ENCODE peak calls at places on chromosomes 6 and 20, in seven cellular contexts. I, D, Z, E, F, K and Q are unnamed samples.

GRCh38 chr20:48691523-48691922 is 136.3 kb downstream of the PREX1 start:
- DNase-seq in I (no peak), D (no peak), Z (no peak), E (no peak), F (no peak), K (no peak), Q (no peak)

GRCh38 chr6:90835584-90836212 is 248.8 kb upstream of the MAP3K7 start:
- DNase-seq in I (no peak), D (no peak), Z (no peak), E (no peak), F (no peak), K (no peak), Q (no peak)

GRCh38 chr6:134683783-134684765 is 265.8 kb downstream of the ALDH8A1 start:
- DNase-seq in I (no peak), D (peak), Z (no peak), E (peak), F (no peak), K (no peak), Q (no peak)

GRCh38 chr6:169950558-169950957 is 199.1 kb downstream of the ERMARD start:
- DNase-seq in I (no peak), D (peak), Z (no peak), E (no peak), F (no peak), K (no peak), Q (no peak)

GRCh38 chr6:156250593-156250992 is 526.6 kb upstream of the ARID1B start:
- DNase-seq in I (no peak), D (no peak), Z (no peak), E (no peak), F (no peak), K (no peak), Q (no peak)

GRCh38 chr20:37395411-37395800 is 49.5 kb downstream of the SRC start:
- DNase-seq in I (no peak), D (no peak), Z (no peak), E (no peak), F (no peak), K (no peak), Q (no peak)

GRCh38 chr20:22346716-22347115 is 237.7 kb downstream of the FOXA2 start:
- DNase-seq in I (no peak), D (peak), Z (no peak), E (no peak), F (no peak), K (no peak), Q (no peak)

GRCh38 chr6:44779130-44779826 is 391.8 kb downstream of the CDC5L start:
- DNase-seq in I (no peak), D (no peak), Z (no peak), E (no peak), F (peak), K (no peak), Q (no peak)

GRCh38 chr20:20366896-20367680 is 816 bp upstream of the INSM1 start:
- DNase-seq in I (no peak), D (no peak), Z (peak), E (no peak), F (no peak), K (no peak), Q (no peak)

GRCh38 chr20:59124326-59125029 is 39.1 kb upstream of the ZNF831 start:
- DNase-seq in I (no peak), D (no peak), Z (no peak), E (no peak), F (no peak), K (no peak), Q (no peak)

GRCh38 chr6:83849610-83850009 is 3.5 kb upstream of the RIPPLY2 start:
- DNase-seq in I (no peak), D (no peak), Z (no peak), E (no peak), F (no peak), K (no peak), Q (no peak)

GRCh38 chr6:83853968-83854501 is 875 bp downstream of the RIPPLY2 start:
- DNase-seq in I (no peak), D (no peak), Z (no peak), E (no peak), F (no peak), K (no peak), Q (no peak)

GRCh38 chr6:83854766-83855165 is 1.6 kb downstream of the RIPPLY2 start:
- DNase-seq in I (no peak), D (peak), Z (no peak), E (no peak), F (no peak), K (no peak), Q (no peak)

GRCh38 chr6:83852528-83853177 is 507 bp upstream of the RIPPLY2 start:
- DNase-seq in I (no peak), D (no peak), Z (no peak), E (no peak), F (no peak), K (no peak), Q (no peak)

DNA sequence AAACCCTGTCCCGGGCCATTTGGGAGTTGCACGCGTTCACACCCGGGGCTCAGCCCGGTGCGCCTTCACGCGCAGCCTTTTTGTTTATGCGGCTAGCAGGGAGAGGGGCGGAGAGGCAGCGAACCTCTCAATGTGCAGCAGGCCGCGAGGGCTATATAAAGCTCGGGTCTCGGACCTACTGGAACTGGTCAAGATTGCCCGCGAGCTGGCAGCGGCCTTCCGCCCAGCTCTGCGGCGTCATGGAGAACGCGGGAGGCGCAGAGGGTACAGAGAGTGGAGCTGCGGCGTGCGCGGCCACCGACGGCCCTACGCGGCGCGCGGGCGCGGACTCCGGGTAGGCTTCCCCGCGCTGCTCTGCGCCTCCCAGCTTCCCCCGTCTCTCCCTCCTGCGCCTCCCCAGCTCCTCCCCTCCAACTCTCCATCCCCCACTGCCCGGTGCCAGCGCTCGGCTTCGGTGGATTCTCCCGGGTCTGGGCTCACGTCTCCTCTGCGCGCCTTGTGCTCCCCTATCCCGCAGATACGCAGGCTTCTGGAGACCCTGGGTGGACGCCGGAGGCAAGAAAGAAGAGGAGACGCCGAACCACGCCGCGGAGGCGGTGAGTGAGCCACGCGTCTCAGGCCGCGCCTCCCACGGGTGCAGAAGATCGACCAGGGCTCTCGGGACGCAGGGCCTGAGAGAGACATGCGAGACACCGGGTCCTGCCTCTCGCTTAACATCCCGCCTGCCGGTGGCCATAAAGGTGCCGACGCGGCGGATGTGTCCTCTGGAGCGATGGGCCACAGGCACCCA is at the start of gene RIPPLY2:
- DNase-seq in I (no peak), D (no peak), Z (peak), E (no peak), F (no peak), K (no peak), Q (no peak)
- TF ChIP-seq CTCF in I (no peak), D (no peak), Z (no peak), E (no peak), F (no peak), K (no peak), Q (no peak)

GRCh38 chr6:6960571-6961251 is 147.1 kb upstream of the RREB1 start:
- DNase-seq in I (no peak), D (peak), Z (no peak), E (no peak), F (no peak), K (no peak), Q (no peak)
- TF ChIP-seq CTCF in I (no peak), D (no peak), Z (no peak), E (no peak), F (no peak), K (no peak), Q (no peak)

GRCh38 chr20:235891-236290 is 8.8 kb downstream of the DEFB129 start:
- DNase-seq in I (no peak), D (peak), Z (no peak), E (peak), F (no peak), K (no peak), Q (no peak)
- TF ChIP-seq CTCF in I (peak), D (peak), Z (no peak), E (peak), F (no peak), K (peak), Q (peak)

GRCh38 chr6:149429427-149430360 is 29.6 kb downstream of the SUMO4 start:
- DNase-seq in I (no peak), D (no peak), Z (no peak), E (no peak), F (no peak), K (no peak), Q (no peak)
- TF ChIP-seq CTCF in I (no peak), D (no peak), Z (no peak), E (no peak), F (no peak), K (no peak), Q (no peak)

DNA sequence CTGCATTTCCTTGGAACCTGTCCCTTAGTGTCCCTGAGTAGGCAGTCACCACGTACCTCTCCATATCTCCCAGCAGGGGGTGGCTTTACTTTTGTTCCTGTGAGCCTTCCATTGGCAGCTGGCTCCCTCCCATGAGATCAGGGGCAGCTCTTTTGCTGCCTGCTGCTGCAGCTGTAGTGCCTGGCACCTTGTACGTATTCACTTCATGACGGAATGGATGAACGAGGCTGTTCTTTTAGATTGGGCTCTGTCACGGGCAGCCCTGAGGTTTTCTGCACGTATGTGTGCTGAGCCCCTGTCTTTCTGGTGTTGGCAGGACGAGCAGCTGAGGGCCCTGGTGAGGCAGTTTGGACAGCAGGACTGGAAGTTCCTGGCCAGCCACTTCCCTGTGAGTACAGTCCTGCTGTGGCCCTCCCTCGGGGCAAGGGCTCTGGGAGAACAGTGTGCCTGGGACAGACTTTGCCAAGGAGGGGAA is 14.6 kb downstream of the MYBL2 start:
- DNase-seq in I (no peak), D (no peak), Z (no peak), E (no peak), F (no peak), K (no peak), Q (no peak)
- TF ChIP-seq CTCF in I (no peak), D (peak), Z (no peak), E (peak), F (no peak), K (no peak), Q (no peak)